ENCODE peak calls at places on chromosomes 3 and 15, in seven cellular contexts. R, Z, K, U, A, L and T are unnamed samples.

GRCh38 chr3:123281929-123282328 is 80.2 kb downstream of the SEC22A start:
- DNase-seq in A (no peak), Z (no peak), K (no peak), L (no peak), R (no peak), U (no peak), T (no peak)

GRCh38 chr3:32963871-32964270 is 12.4 kb downstream of the CCR4 start:
- DNase-seq in A (no peak), Z (no peak), K (no peak), R (no peak), U (no peak), L (no peak), T (no peak)

GRCh38 chr15:26235148-26235769 is 372.1 kb upstream of the ATP10A start:
- DNase-seq in L (no peak), A (peak; percentile 71), Z (no peak), R (no peak), K (no peak), U (peak; percentile 24), T (no peak)

GRCh38 chr3:114850913-114851312 is 296.2 kb downstream of the ZBTB20 start:
- DNase-seq in Z (no peak), U (no peak), R (no peak), A (no peak), L (no peak), K (no peak), T (no peak)

GRCh38 chr3:72145506-72146380 is 360.8 kb upstream of the PROK2 start:
- DNase-seq in L (no peak), R (no peak), K (no peak), A (no peak), U (peak; percentile 56), Z (no peak), T (no peak)

GRCh38 chr3:186070996-186071395 is 37.9 kb downstream of the ETV5 start:
- DNase-seq in L (no peak), A (no peak), K (no peak), Z (no peak), R (no peak), U (no peak), T (no peak)

GRCh38 chr3:124519844-124520243 is 210.4 kb upstream of the UMPS start:
- DNase-seq in K (no peak), Z (no peak), A (no peak), R (no peak), L (no peak), U (no peak), T (no peak)

GRCh38 chr3:40192628-40193027 is 116.9 kb upstream of the EIF1B start:
- DNase-seq in R (peak; percentile 65), U (no peak), Z (no peak), A (peak; percentile 46), L (no peak), K (no peak), T (no peak)

GRCh38 chr15:71153823-71154524 is 38.7 kb downstream of the THSD4 start:
- DNase-seq in K (no peak), A (no peak), Z (no peak), R (no peak), L (no peak), U (no peak), T (no peak)

GRCh38 chr15:80160570-80161156 is 7.9 kb downstream of the FAH start:
- DNase-seq in L (peak; percentile 59), U (no peak), Z (peak; percentile 44), A (no peak), R (peak; percentile 91), K (peak; percentile 39), T (peak; percentile 87)

GRCh38 chr15:99486371-99487336 is 79.1 kb upstream of the MEF2A start:
- DNase-seq in U (peak; percentile 92), Z (no peak), K (no peak), A (no peak), L (no peak), R (no peak), T (no peak)

GRCh38 chr15:38975282-38975990 is 410.8 kb upstream of the RASGRP1 start:
- DNase-seq in R (no peak), K (no peak), A (no peak), Z (no peak), L (no peak), U (no peak), T (no peak)

GRCh38 chr3:100096866-100097265 is 17.4 kb downstream of the FILIP1L start:
- DNase-seq in Z (no peak), R (no peak), A (no peak), K (no peak), L (no peak), U (no peak), T (no peak)
- TF ChIP-seq TAF1 in Z (no peak), R (no peak), A (no peak), K (no peak), L (no peak), U (no peak), T (no peak)

DNA sequence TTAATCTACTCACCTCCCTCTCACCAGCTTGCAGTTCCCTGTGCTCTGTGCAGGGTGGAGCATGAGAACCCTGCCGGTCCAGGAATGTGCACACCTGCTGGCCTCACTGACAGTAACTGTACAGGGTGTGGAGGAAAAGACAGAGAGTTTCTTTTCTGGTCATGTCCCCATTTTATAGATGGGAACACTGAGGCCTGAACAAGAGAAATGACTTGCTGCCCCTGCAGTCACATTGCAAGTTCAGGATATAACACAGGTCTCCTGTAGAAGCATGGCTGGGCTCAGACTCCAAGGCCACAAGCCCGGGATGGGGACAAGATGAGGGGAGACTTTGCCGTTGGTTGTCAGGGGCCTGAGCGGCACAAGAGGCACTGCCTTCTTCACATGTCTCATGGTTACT is 23.3 kb downstream of the SLC28A1 start:
- DNase-seq in Z (no peak), U (no peak), R (no peak), A (no peak), K (no peak), L (no peak), T (no peak)
- TF ChIP-seq TAF1 in Z (no peak), U (no peak), R (no peak), A (no peak), K (no peak), L (no peak), T (no peak)

DNA sequence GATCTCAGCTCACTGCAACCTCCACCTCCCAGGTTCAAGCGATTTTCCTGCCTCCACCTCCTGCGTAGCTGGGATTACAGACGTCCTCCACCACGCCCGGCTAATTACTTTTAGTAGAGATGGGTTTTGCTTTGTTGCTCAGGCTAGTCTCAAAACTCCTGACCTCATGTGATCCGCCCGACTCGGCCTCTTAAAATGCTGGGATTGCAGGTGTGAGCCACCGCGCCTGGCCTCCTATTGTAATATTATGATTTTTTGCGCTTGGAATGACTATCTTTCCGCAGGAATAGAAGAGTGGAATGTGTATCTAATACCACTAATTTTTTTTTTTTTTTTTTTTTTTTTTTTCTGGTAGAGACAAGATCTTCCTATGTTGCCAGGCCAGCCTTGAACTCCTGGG is 1.8 kb downstream of the ARL8B start:
- DNase-seq in Z (no peak), L (no peak), A (no peak), U (no peak), R (no peak), K (no peak), T (no peak)
- TF ChIP-seq TAF1 in Z (no peak), L (no peak), A (no peak), U (no peak), R (no peak), K (no peak), T (no peak)

GRCh38 chr3:178623666-178624255 is 87.5 kb downstream of the KCNMB2 start:
- DNase-seq in R (no peak), A (no peak), K (no peak), L (no peak), U (no peak), Z (no peak), T (no peak)

GRCh38 chr3:178618197-178618596 is 82.0 kb downstream of the KCNMB2 start:
- DNase-seq in K (no peak), U (no peak), Z (no peak), L (no peak), A (no peak), R (peak; percentile 2), T (no peak)

GRCh38 chr3:178618907-178619306 is 82.7 kb downstream of the KCNMB2 start:
- DNase-seq in R (no peak), K (no peak), A (no peak), L (no peak), U (no peak), Z (no peak), T (no peak)
- TF ChIP-seq TAF1 in R (no peak), K (no peak), A (no peak), L (no peak), U (no peak), Z (no peak), T (no peak)

GRCh38 chr3:10602769-10603768 is 97.7 kb upstream of the ATP2B2 start:
- DNase-seq in Z (peak; percentile 34), A (no peak), K (peak; percentile 37), U (no peak), L (no peak), R (no peak), T (no peak)
- TF ChIP-seq TAF1 in Z (no peak), A (no peak), K (no peak), U (no peak), L (no peak), R (no peak), T (no peak)

DNA sequence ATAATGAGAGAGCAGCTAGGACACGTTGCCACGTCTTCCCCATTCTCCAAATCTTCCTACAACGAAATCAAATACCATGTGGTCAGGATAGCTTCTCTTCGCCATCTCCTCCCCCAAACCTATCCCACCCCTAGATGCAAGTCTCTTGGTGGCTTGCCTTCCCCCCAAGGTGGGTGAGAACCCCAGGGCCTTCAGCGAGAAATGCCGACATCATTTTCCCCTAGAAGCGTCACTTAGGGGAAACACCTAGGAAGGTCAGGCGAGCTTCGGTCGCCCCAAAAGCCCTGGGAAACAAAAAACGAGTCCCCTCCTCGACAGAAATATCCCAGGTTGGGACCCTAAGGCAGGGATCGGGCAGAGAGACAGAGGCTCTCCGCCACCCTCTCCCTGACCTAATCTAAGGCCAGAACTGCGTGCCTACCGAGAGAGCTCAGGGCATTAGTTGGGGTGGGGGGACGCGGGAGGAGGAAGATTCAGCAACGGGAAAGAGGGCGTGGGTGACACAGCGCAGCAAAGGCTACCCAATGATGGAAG is 502 bp downstream of the DPH3 start:
- DNase-seq in U (no peak), R (no peak), L (no peak), Z (no peak), A (no peak), K (no peak), T (no peak)
- TF ChIP-seq TAF1 in U (no peak), R (no peak), L (peak; percentile 41), Z (no peak), A (no peak), K (no peak), T (no peak)

GRCh38 chr15:85897818-85898717 is 103.3 kb upstream of the KLHL25 start:
- DNase-seq in L (no peak), A (peak; percentile 62), R (no peak), K (no peak), Z (no peak), U (no peak), T (no peak)
- TF ChIP-seq TAF1 in L (no peak), A (peak; percentile 16), R (no peak), K (no peak), Z (no peak), U (no peak), T (no peak)

GRCh38 chr15:56532766-56533455 is 68.0 kb upstream of the MNS1 start:
- DNase-seq in L (no peak), U (no peak), R (no peak), Z (no peak), K (no peak), A (no peak), T (no peak)
- TF ChIP-seq TAF1 in L (no peak), U (no peak), R (no peak), Z (no peak), K (no peak), A (no peak), T (no peak)

GRCh38 chr3:20230954-20231353 is 44.9 kb upstream of the SGO1 start:
- DNase-seq in A (no peak), U (no peak), R (no peak), L (no peak), Z (no peak), K (no peak), T (no peak)
- TF ChIP-seq TAF1 in A (no peak), U (no peak), R (no peak), L (no peak), Z (no peak), K (no peak), T (no peak)